ENCODE peak calls at places on chromosomes 5 and 9, in six cellular contexts. F is iPS DF 19.7; Z is activated naive CD4-positive, alpha-beta T cell; A is NCI-H1092; G is stimulated activated naive CD4-positive, alpha-beta T cell treated with Interleukin-2 at 50 U/mL for 16 hours; M is activated T-helper 1 cell treated with Interleukin-2 at 50 U/mL for 16 hours. B is an unnamed sample.

GRCh38 chr9:24545847-24546522 is at the start of gene IZUMO3:
- DNase-seq in M (no peak), Z (no peak), G (no peak), F (no peak), A (no peak), B (no peak)

GRCh38 chr9:100473271-100474081 is 527 bp downstream of the TMEFF1 start:
- DNase-seq in A (peak; percentile 30), M (peak; percentile 3), Z (no peak), G (peak; percentile 13), F (no peak), B (peak; percentile 46)

GRCh38 chr9:133702798-133703570 is 35.2 kb downstream of the SARDH start:
- DNase-seq in Z (peak; percentile 65), M (no peak), A (no peak), F (no peak), G (no peak), B (no peak)

GRCh38 chr9:134458111-134458845 is 132.0 kb downstream of the RXRA start:
- DNase-seq in M (no peak), G (no peak), F (no peak), Z (no peak), A (no peak), B (no peak)

GRCh38 chr5:54985301-54986268 is at the start of gene ESM1:
- DNase-seq in A (no peak), G (no peak), Z (no peak), M (no peak), F (no peak), B (no peak)

GRCh38 chr9:31745468-31745867 is 639.0 kb upstream of the ACO1 start:
- DNase-seq in M (no peak), G (no peak), A (no peak), Z (no peak), F (no peak), B (no peak)

GRCh38 chr5:172678902-172679301 is 37.8 kb downstream of the NEURL1B start:
- DNase-seq in A (no peak), G (no peak), M (no peak), Z (no peak), F (no peak), B (peak; percentile 67)

GRCh38 chr5:88298425-88298824 is 29.8 kb upstream of the TMEM161B start:
- DNase-seq in Z (no peak), A (no peak), F (no peak), M (no peak), G (no peak), B (no peak)

GRCh38 chr9:105608685-105609598 is 51.0 kb downstream of the FKTN start:
- DNase-seq in Z (no peak), A (peak; percentile 41), F (no peak), M (no peak), G (no peak), B (no peak)

GRCh38 chr5:179118338-179118737 is 58.2 kb downstream of the ZNF354C start:
- DNase-seq in F (no peak), A (no peak), Z (no peak), G (no peak), M (no peak), B (no peak)

GRCh38 chr9:77731008-77731698 is 83.0 kb upstream of the GNA14 start:
- DNase-seq in M (no peak), Z (no peak), F (no peak), G (no peak), A (no peak), B (no peak)

GRCh38 chr9:15480028-15480427 is 30.7 kb downstream of the PSIP1 start:
- DNase-seq in M (no peak), G (no peak), Z (no peak), A (no peak), F (no peak), B (no peak)

GRCh38 chr9:91131433-91131839 is 230.3 kb downstream of the AUH start:
- DNase-seq in M (peak; percentile 17), F (no peak), G (peak; percentile 78), A (no peak), Z (no peak), B (no peak)

GRCh38 chr5:110268985-110269384 is 457.5 kb downstream of the TMEM232 start:
- DNase-seq in Z (no peak), M (no peak), F (no peak), G (no peak), A (no peak), B (no peak)

GRCh38 chr5:33890147-33890546 is 1.6 kb downstream of the ADAMTS12 start:
- DNase-seq in G (no peak), M (no peak), A (no peak), F (no peak), Z (no peak), B (no peak)

GRCh38 chr5:103434057-103434456 is 128.5 kb downstream of the NUDT12 start:
- DNase-seq in M (no peak), Z (no peak), G (no peak), F (peak; percentile 35), A (no peak), B (no peak)

GRCh38 chr5:65808818-65809217 is 86.8 kb downstream of the NLN start:
- DNase-seq in A (no peak), Z (no peak), F (no peak), M (no peak), G (no peak), B (no peak)

GRCh38 chr9:121285835-121286687 is 18.1 kb downstream of the GSN start:
- DNase-seq in G (no peak), F (no peak), A (no peak), M (no peak), Z (no peak), B (no peak)

GRCh38 chr5:125410501-125411162 is 664.2 kb upstream of the ZNF608 start:
- DNase-seq in A (no peak), F (no peak), M (no peak), G (no peak), Z (no peak), B (no peak)

GRCh38 chr9:125617087-125617486 is 89.9 kb downstream of the MAPKAP1 start:
- DNase-seq in M (no peak), Z (no peak), F (no peak), A (no peak), G (no peak), B (no peak)

GRCh38 chr5:148768801-148769415 is 57.5 kb upstream of the ADRB2 start:
- DNase-seq in M (no peak), F (no peak), G (no peak), Z (no peak), A (no peak), B (no peak)